ENCODE peak calls at places on chromosomes 11 and 22, in seven cellular contexts. V, H, R, M, B, S and J are unnamed samples.
A peak's percentile ranks its signal among the peaks of the same experiment; 100 is the strongest.

GRCh38 chr22:17968126-17968525 is 56.2 kb downstream of the MICAL3 start:
- DNase-seq in V (no peak), H (no peak), R (peak; percentile 24), M (no peak), B (no peak), S (no peak), J (no peak)

GRCh38 chr22:31075961-31076360 is 5.2 kb upstream of the SMTN start:
- DNase-seq in V (no peak), H (no peak), R (no peak), M (no peak), B (no peak), S (no peak), J (peak; percentile 93)

GRCh38 chr11:111428113-111428876 is 49.2 kb upstream of the POU2AF1 start:
- DNase-seq in V (no peak), H (no peak), R (no peak), M (no peak), B (no peak), S (no peak), J (no peak)

GRCh38 chr11:42967653-42968052 is 344.1 kb upstream of the API5 start:
- DNase-seq in V (no peak), H (no peak), R (no peak), M (no peak), B (no peak), S (no peak), J (no peak)

GRCh38 chr11:70111269-70112016 is 33.3 kb downstream of the ANO1 start:
- DNase-seq in V (peak; percentile 39), H (peak; percentile 31), R (peak; percentile 43), M (peak; percentile 31), B (no peak), S (no peak), J (peak; percentile 72)

GRCh38 chr11:57072640-57073039 is 83.9 kb downstream of the OR5AK2 start:
- DNase-seq in V (peak; percentile 9), H (no peak), R (no peak), M (peak; percentile 97), B (no peak), S (no peak), J (peak; percentile 97)

GRCh38 chr11:5507586-5508305 is 2.0 kb downstream of the UBQLN3 start:
- DNase-seq in V (no peak), H (no peak), R (no peak), M (no peak), B (no peak), S (no peak), J (no peak)

GRCh38 chr11:74069146-74070046 is 60.5 kb upstream of the UCP3 start:
- DNase-seq in V (peak; percentile 69), H (no peak), R (no peak), M (peak; percentile 95), B (no peak), S (no peak), J (peak; percentile 48)

GRCh38 chr22:19868333-19868732 is 13.7 kb upstream of the GNB1L start:
- DNase-seq in V (no peak), H (no peak), R (no peak), M (no peak), B (no peak), S (no peak), J (no peak)

GRCh38 chr11:23539556-23539955 is 679.3 kb upstream of the CCDC179 start:
- DNase-seq in V (no peak), H (no peak), R (no peak), M (no peak), B (no peak), S (no peak), J (peak; percentile 1)

GRCh38 chr22:44483878-44484277 is 14.2 kb downstream of the RTL6 start:
- DNase-seq in V (no peak), H (no peak), R (no peak), M (no peak), B (no peak), S (no peak), J (no peak)

DNA sequence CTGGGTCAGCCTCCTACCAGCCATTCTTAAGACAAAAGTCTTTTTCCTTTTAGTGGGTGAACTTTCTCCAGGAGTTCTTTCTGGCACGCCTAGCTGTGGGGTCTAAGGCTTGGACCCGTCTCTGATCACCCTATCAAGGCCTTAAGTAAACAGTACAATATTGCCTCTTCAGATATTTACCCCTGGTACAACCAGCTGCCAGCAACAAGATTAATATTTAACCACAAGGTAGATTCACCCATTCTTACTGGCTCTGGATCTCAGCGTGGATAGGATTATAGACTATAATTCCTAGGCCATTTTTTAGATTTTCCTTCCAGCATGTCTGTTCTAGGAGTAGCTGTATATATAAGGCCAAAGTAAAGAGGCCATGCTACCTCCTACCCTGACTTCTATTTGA is 109.8 kb upstream of the SYN3 start:
- DNase-seq in V (no peak), H (no peak), R (no peak), M (no peak), B (no peak), S (no peak), J (no peak)
- H3K27me3 ChIP-seq in V (peaks cover 58% of the 10 kb centered on the region), H (peaks cover 32% of the 10 kb centered on the region), R (peaks cover 6% of the 10 kb centered on the region), M (no peaks in the 10 kb centered on the region), B (no peaks in the 10 kb centered on the region), S (no peaks in the 10 kb centered on the region), J (peaks cover 11% of the 10 kb centered on the region)

GRCh38 chr11:14317659-14318325 is 41.2 kb downstream of the RRAS2 start:
- DNase-seq in V (no peak), H (no peak), R (no peak), M (peak; percentile 74), B (no peak), S (no peak), J (no peak)

GRCh38 chr11:14320020-14320419 is 39.0 kb downstream of the RRAS2 start:
- DNase-seq in V (no peak), H (no peak), R (no peak), M (no peak), B (peak; percentile 50), S (no peak), J (peak; percentile 41)

GRCh38 chr11:14322510-14322909 is 36.5 kb downstream of the RRAS2 start:
- DNase-seq in V (no peak), H (no peak), R (no peak), M (no peak), B (no peak), S (no peak), J (no peak)

GRCh38 chr11:14315130-14315529 is 43.9 kb downstream of the RRAS2 start:
- DNase-seq in V (no peak), H (no peak), R (no peak), M (no peak), B (no peak), S (no peak), J (no peak)

GRCh38 chr11:14318581-14318981 is 40.4 kb downstream of the RRAS2 start:
- DNase-seq in V (no peak), H (no peak), R (peak; percentile 58), M (peak; percentile 64), B (no peak), S (no peak), J (peak; percentile 47)
- H3F3A ChIP-seq in V (peaks cover 9% of the 10 kb centered on the region), H (no peaks in the 10 kb centered on the region), R (no peaks in the 10 kb centered on the region), M (no peaks in the 10 kb centered on the region), B (no peaks in the 10 kb centered on the region), S (peaks cover 5% of the 10 kb centered on the region), J (peaks cover 44% of the 10 kb centered on the region)

DNA sequence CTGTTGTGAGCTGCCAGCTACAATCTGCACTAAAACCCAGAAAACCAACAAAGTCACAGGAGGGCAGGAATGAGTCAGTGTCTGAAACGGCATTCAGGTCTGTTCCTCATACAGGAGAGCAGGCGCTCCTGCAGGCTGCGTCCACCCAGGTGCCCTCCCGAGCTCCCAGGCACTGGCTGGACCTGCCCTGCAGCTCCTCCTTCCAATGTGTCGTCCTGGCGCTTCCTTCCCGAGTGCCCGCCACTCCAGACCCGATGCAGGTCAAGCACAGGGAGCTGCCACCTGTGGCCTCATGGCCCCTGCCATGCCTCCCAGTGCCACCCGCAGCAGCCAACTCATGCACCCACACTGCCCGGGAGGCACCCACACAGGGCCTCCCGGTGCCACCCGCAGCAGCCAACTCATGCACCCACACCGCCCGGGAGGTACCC is 12.0 kb downstream of the BRD1 start:
- DNase-seq in V (peak; percentile 86), H (no peak), R (no peak), M (peak; percentile 70), B (no peak), S (no peak), J (no peak)
- H4K20me1 ChIP-seq in V (peaks cover 100% of the 10 kb centered on the region), H (peaks cover 100% of the 10 kb centered on the region), R (peaks cover 67% of the 10 kb centered on the region), M (peaks cover 58% of the 10 kb centered on the region), B (peaks cover 24% of the 10 kb centered on the region), S (peaks cover 100% of the 10 kb centered on the region), J (peaks cover 42% of the 10 kb centered on the region)

DNA sequence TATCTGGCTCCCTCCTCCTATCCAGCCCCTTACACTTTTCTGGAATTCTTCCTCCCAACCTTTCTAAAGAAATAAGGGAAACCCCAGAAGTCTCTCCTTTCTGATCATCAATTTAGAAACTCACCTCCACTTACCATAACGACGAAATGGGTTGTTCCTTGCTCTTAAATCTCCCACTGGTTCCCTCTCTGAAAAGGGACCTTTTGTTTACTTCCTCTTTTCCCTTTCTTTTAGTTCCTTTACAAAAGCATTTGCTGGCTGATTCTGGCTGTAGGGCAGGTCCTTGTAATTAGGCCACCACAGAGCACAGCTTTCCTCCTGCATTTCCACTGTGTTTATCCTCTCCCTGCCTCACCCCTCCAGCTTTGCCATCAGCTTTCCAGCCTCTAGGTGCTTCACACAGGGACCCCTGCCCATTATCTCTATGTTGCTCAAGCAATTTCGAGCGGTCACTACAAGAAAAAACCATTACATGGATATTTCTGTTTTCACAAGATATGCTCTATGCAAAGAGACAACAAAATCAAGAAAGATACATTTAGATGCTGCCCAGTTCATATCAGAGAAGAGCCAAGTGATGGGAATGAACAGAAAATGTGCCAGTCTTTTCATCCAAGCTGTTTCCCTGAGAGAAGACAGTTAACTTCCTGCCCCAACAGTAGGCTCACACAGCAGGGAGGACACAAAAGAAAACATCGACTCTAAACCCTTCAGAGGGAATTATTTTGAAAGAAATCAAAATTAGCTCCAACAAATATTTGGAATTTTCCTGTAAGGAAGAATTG is 11.8 kb downstream of the JAML start:
- DNase-seq in V (no peak), H (peak; percentile 45), R (no peak), M (no peak), B (no peak), S (no peak), J (no peak)
- H3K27me3 ChIP-seq in V (no peaks in the 10 kb centered on the region), H (no peaks in the 10 kb centered on the region), R (no peaks in the 10 kb centered on the region), M (peaks cover 13% of the 10 kb centered on the region), B (peaks cover 80% of the 10 kb centered on the region), S (peaks cover 67% of the 10 kb centered on the region), J (peaks cover 53% of the 10 kb centered on the region)

GRCh38 chr22:22133910-22134309 is 110.7 kb upstream of the VPREB1 start:
- DNase-seq in V (no peak), H (no peak), R (no peak), M (no peak), B (no peak), S (no peak), J (no peak)
- H3F3A ChIP-seq in V (no peaks in the 10 kb centered on the region), H (no peaks in the 10 kb centered on the region), R (no peaks in the 10 kb centered on the region), M (no peaks in the 10 kb centered on the region), B (no peaks in the 10 kb centered on the region), S (no peaks in the 10 kb centered on the region), J (no peaks in the 10 kb centered on the region)